ENCODE peak calls at places on chromosomes 2 and 18, in four cellular contexts. Z is A549, C is K562, W is HepG2. L is an unnamed sample.

GRCh38 chr2:231563378-231563961 is 29.2 kb upstream of the TEX44 start:
- DNase-seq in Z (peak), C (peak), W (peak), L (peak)

GRCh38 chr2:37656512-37657423 is 14.7 kb downstream of the CDC42EP3 start:
- DNase-seq in Z (no peak), C (no peak), W (no peak), L (no peak)

GRCh38 chr2:205682239-205683021 is at the start of gene NRP2:
- DNase-seq in Z (peak), C (peak), W (peak), L (peak)

GRCh38 chr18:54957987-54958386 is 1.3 kb downstream of the CCDC68 start:
- DNase-seq in Z (peak), C (no peak), W (no peak), L (no peak)

GRCh38 chr2:136214801-136215200 is 96.9 kb upstream of the CXCR4 start:
- DNase-seq in Z (no peak), C (no peak), W (no peak), L (no peak)

GRCh38 chr2:128451084-128451483 is 132.4 kb upstream of the HS6ST1 start:
- DNase-seq in Z (no peak), C (no peak), W (no peak), L (no peak)

GRCh38 chr2:46377287-46377605 is 80.0 kb downstream of the EPAS1 start:
- DNase-seq in Z (peak), C (peak), W (no peak), L (no peak)

GRCh38 chr18:63578357-63578958 is 8.7 kb upstream of the SERPINB13 start:
- DNase-seq in Z (peak), C (peak), W (peak), L (peak)

GRCh38 chr18:30016179-30016578 is 1026.4 kb downstream of the DSC3 start:
- DNase-seq in Z (no peak), C (no peak), W (no peak), L (no peak)

GRCh38 chr2:60958800-60959199 is 58.7 kb upstream of the PEX13 start:
- DNase-seq in Z (peak), C (no peak), W (no peak), L (no peak)

GRCh38 chr2:239471011-239471792 is 70.4 kb upstream of the HDAC4 start:
- DNase-seq in Z (no peak), C (no peak), W (no peak), L (no peak)

GRCh38 chr2:28477645-28478044 is 18.2 kb upstream of the PLB1 start:
- DNase-seq in Z (no peak), C (no peak), W (no peak), L (no peak)

GRCh38 chr2:150811259-150811912 is 323.9 kb upstream of the RND3 start:
- DNase-seq in Z (no peak), C (no peak), W (no peak), L (no peak)

GRCh38 chr2:229610871-229611270 is 103.5 kb downstream of the DNER start:
- DNase-seq in Z (no peak), C (no peak), W (no peak), L (no peak)

GRCh38 chr2:237195396-237196119 is 109.9 kb downstream of the COPS8 start:
- DNase-seq in Z (no peak), C (no peak), W (no peak), L (no peak)

GRCh38 chr18:56413862-56414261 is 224.5 kb downstream of the TXNL1 start:
- DNase-seq in Z (no peak), C (no peak), W (no peak), L (peak)

GRCh38 chr2:38692636-38693318 is 26.9 kb downstream of the GALM start:
- DNase-seq in Z (no peak), C (peak), W (peak), L (no peak)

GRCh38 chr2:177235855-177236437 is 23.4 kb downstream of the HNRNPA3 start:
- DNase-seq in Z (no peak), C (no peak), W (no peak), L (no peak)
- TF ChIP-seq NR3C1 in Z (no peak), C (no peak), W (no peak), L (no peak)

GRCh38 chr2:155442088-155442487 is 743.6 kb downstream of the KCNJ3 start:
- DNase-seq in Z (no peak), C (no peak), W (no peak), L (no peak)

DNA sequence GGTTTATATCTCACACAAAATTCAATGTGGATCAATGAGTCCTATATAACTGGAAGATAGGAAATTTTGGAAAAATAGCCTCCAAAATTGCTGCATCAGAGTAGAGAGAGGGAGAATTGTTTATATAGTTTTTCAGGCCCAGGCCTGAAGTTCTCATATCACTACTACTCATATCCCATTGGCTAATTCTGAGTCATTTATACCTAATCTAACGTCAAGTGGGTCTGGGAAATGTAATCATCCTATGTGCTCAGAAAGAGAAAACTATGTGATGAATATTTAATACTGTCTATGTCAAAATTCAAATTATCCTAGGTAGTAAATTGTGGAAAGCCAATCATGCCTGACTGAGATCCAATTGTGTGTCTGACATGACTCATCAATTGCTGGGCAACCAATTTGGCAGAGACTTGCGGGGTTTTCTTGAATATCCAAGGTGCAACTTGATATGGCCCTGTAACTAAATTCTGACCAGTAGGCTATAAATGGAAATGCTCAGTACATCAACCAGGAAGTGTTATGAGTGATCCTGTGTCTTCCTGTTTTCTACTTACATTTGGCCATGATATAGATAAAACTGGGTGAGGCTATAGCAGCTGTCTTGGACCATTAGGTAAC is 744.4 kb downstream of the KCNJ3 start:
- DNase-seq in Z (no peak), C (no peak), W (no peak), L (no peak)
- TF ChIP-seq NR3C1 in Z (no peak), C (no peak), W (no peak), L (no peak)

GRCh38 chr2:158967731-158968395 is 577 bp upstream of the TANC1 start:
- DNase-seq in Z (peak), C (no peak), W (no peak), L (peak)

GRCh38 chr2:158965731-158966130 is 2.7 kb upstream of the TANC1 start:
- DNase-seq in Z (no peak), C (no peak), W (no peak), L (no peak)

GRCh38 chr2:158968396-158969161 is at the start of gene TANC1:
- DNase-seq in Z (peak), C (peak), W (peak), L (peak)

GRCh38 chr2:158967114-158967730 is 1.2 kb upstream of the TANC1 start:
- DNase-seq in Z (no peak), C (no peak), W (no peak), L (no peak)

GRCh38 chr2:158966321-158966720 is 2.1 kb upstream of the TANC1 start:
- DNase-seq in Z (no peak), C (no peak), W (no peak), L (no peak)
- TF ChIP-seq NR3C1 in Z (no peak), C (no peak), W (no peak), L (no peak)

DNA sequence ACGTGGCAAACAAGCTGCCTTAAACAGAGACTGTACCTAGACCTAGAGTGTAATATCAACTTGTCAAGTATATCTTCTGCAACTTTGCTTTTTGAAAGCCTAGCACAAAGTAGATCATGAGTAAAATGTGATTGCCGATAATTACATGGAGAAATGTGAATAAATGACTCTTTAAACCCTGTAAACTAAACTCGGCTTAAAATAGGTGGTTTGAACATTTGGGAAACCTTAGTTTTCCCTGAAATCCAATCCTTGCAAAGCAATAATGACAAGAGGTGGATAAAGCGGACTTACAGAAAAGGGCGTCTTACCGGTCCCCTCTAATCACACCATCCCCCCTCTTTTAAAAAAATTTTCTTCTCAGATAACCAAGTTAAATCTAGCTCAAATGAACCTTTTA is 549 bp upstream of the PSMD14 start:
- DNase-seq in Z (peak), C (no peak), W (no peak), L (no peak)
- TF ChIP-seq NR3C1 in Z (no peak), C (no peak), W (no peak), L (no peak)

GRCh38 chr18:32730068-32730467 is 42.8 kb downstream of the KLHL14 start:
- DNase-seq in Z (no peak), C (no peak), W (no peak), L (no peak)

GRCh38 chr18:32732165-32732564 is 40.7 kb downstream of the KLHL14 start:
- DNase-seq in Z (no peak), C (no peak), W (no peak), L (no peak)

GRCh38 chr18:32734442-32734841 is 38.4 kb downstream of the KLHL14 start:
- DNase-seq in Z (no peak), C (no peak), W (no peak), L (no peak)

GRCh38 chr18:32735781-32736180 is 37.0 kb downstream of the KLHL14 start:
- DNase-seq in Z (no peak), C (no peak), W (peak), L (no peak)

GRCh38 chr18:32730620-32731021 is 42.2 kb downstream of the KLHL14 start:
- DNase-seq in Z (no peak), C (no peak), W (no peak), L (no peak)
- TF ChIP-seq NR3C1 in Z (no peak), C (no peak), W (no peak), L (no peak)

GRCh38 chr2:25561136-25561850 is 112.1 kb downstream of the DTNB start:
- DNase-seq in Z (no peak), C (no peak), W (no peak), L (no peak)

GRCh38 chr2:25552343-25552742 is 121.0 kb downstream of the DTNB start:
- DNase-seq in Z (no peak), C (no peak), W (no peak), L (no peak)

GRCh38 chr2:25559148-25559547 is 114.2 kb downstream of the DTNB start:
- DNase-seq in Z (no peak), C (no peak), W (no peak), L (no peak)

GRCh38 chr2:25557179-25558036 is 116.0 kb downstream of the DTNB start:
- DNase-seq in Z (no peak), C (no peak), W (no peak), L (no peak)

DNA sequence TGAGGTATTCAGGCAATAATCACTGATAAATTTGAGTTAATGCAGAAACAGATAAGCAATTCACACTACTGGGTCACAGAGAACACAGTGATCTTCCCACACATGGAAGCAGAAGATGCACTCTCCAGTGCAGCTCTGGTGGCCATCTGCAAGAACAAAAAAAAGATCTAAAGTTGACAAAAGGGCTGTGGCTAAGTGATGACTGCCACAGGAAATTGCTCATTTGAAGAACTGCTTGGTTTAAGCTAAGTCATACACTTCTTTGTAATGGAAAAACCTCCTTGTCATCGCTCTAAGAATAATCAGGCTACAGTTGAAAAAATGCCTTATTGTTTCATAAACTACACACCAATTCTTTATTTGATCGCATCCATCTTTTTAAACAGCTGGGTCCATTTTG is 115.1 kb downstream of the DTNB start:
- DNase-seq in Z (no peak), C (no peak), W (no peak), L (no peak)
- TF ChIP-seq NR3C1 in Z (no peak), C (no peak), W (no peak), L (no peak)

DNA sequence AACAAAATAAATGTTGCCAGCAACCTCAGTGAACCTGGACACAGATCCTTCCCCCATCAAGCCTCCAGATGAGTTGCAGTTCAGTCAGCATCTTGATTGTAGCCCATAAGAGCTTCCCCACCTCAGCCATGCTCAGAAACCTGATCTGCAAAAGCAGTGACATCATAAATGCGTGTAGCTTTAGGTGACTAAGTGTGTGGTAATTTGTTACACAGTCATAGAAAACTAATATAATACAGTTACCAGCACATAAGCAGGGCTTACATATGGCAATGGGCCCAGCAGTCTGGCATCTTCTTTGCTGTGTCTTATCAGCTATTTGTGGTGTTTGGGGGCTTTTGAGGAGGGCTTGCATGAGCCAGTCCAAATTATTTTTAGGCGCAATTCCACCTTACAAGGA is 806.9 kb downstream of the SLC4A3 start:
- DNase-seq in Z (peak), C (no peak), W (no peak), L (no peak)
- TF ChIP-seq NR3C1 in Z (no peak), C (no peak), W (no peak), L (no peak)